ENCODE peak calls at places on chromosome 21, in five cellular contexts. Y is upper lobe of left lung, W is AG10803, H is NCI-H524, R is endodermal cell. F is an unnamed sample.

GRCh38 chr21:35395728-35396127 is 346.6 kb upstream of the RUNX1 start:
- DNase-seq in R (no peak), H (no peak), Y (no peak), W (no peak), F (no peak)

GRCh38 chr21:35932232-35932911 is 128.0 kb downstream of the SETD4 start:
- DNase-seq in R (no peak), W (peak), Y (peak), H (no peak), F (no peak)

GRCh38 chr21:45404726-45405270 is at the start of gene COL18A1:
- DNase-seq in H (no peak), R (peak), Y (peak), W (no peak), F (peak)

GRCh38 chr21:37410639-37411038 is 44.1 kb downstream of the DYRK1A start:
- DNase-seq in H (no peak), R (no peak), W (no peak), Y (no peak), F (no peak)

GRCh38 chr21:42234464-42235241 is 15.7 kb downstream of the ABCG1 start:
- DNase-seq in Y (peak), R (peak), H (peak), W (no peak), F (peak)

GRCh38 chr21:38948377-38948776 is 142.6 kb downstream of the ETS2 start:
- DNase-seq in Y (no peak), W (peak), H (no peak), R (no peak), F (no peak)

GRCh38 chr21:35390013-35390776 is 341.1 kb upstream of the RUNX1 start:
- DNase-seq in Y (no peak), R (no peak), H (peak), W (peak), F (no peak)

GRCh38 chr21:46153259-46154154 is 1.9 kb downstream of the FTCD start:
- DNase-seq in H (no peak), Y (peak), R (peak), W (peak), F (peak)

GRCh38 chr21:31283025-31283424 is 61.0 kb downstream of the TIAM1 start:
- DNase-seq in Y (no peak), W (no peak), R (no peak), H (no peak), F (no peak)

GRCh38 chr21:42845296-42845965 is 33.9 kb downstream of the WDR4 start:
- DNase-seq in W (no peak), Y (peak), R (peak), H (no peak), F (no peak)

GRCh38 chr21:30733026-30733425 is 14.0 kb downstream of the KRTAP21-2 start:
- DNase-seq in H (no peak), W (no peak), Y (no peak), R (no peak), F (no peak)

GRCh38 chr21:32813265-32813903 is 41.8 kb upstream of the PAXBP1 start:
- DNase-seq in W (no peak), R (peak), H (no peak), Y (no peak), F (peak)

GRCh38 chr21:37593015-37593414 is 226.4 kb downstream of the DYRK1A start:
- DNase-seq in Y (no peak), H (no peak), W (no peak), R (peak), F (no peak)

GRCh38 chr21:43021191-43021590 is 46.8 kb downstream of the PKNOX1 start:
- DNase-seq in Y (no peak), W (peak), R (no peak), H (no peak), F (no peak)

GRCh38 chr21:18951291-18952038 is 547.9 kb upstream of the TMPRSS15 start:
- DNase-seq in H (peak), Y (no peak), R (peak), W (no peak), F (peak)

GRCh38 chr21:21813295-21813694 is 815.1 kb downstream of the NCAM2 start:
- DNase-seq in W (peak), Y (no peak), H (no peak), R (no peak), F (no peak)

GRCh38 chr21:31733521-31734149 is 1.7 kb upstream of the SCAF4 start:
- DNase-seq in R (no peak), H (no peak), W (peak), Y (no peak), F (no peak)

GRCh38 chr21:26544208-26544607 is 28.9 kb downstream of the CYYR1 start:
- DNase-seq in W (no peak), R (no peak), H (no peak), Y (no peak), F (no peak)

GRCh38 chr21:28393279-28393678 is 599.4 kb downstream of the LTN1 start:
- DNase-seq in W (no peak), R (no peak), H (no peak), Y (peak), F (no peak)

GRCh38 chr21:41674433-41674832 is 92.4 kb downstream of the RIPK4 start:
- DNase-seq in R (no peak), H (no peak), Y (no peak), W (no peak), F (no peak)

GRCh38 chr21:20662523-20662922 is 335.7 kb upstream of the NCAM2 start:
- DNase-seq in H (no peak), Y (no peak), R (peak), W (no peak), F (peak)

GRCh38 chr21:25767921-25768320 is 33.1 kb downstream of the GABPA start:
- DNase-seq in H (no peak), W (no peak), R (no peak), Y (no peak), F (no peak)

GRCh38 chr21:42237577-42237976 is 18.6 kb downstream of the ABCG1 start:
- DNase-seq in R (no peak), Y (no peak), H (no peak), W (no peak), F (no peak)

GRCh38 chr21:43971201-43971991 is 40.7 kb upstream of the TRAPPC10 start:
- DNase-seq in H (no peak), R (no peak), Y (no peak), W (no peak), F (no peak)

GRCh38 chr21:41777934-41778815 is 11.3 kb upstream of the RIPK4 start:
- DNase-seq in Y (peak), R (peak), H (peak), W (peak), F (peak)

GRCh38 chr21:46091118-46091517 is 6.8 kb upstream of the COL6A2 start:
- DNase-seq in H (no peak), W (no peak), R (no peak), Y (no peak), F (no peak)